ENCODE peak calls at places on chromosomes 7 and 10, in eight cellular contexts. X, U, Y, J, I, T, D and P are unnamed samples.

GRCh38 chr7:47444376-47445098 is 137.4 kb downstream of the TNS3 start:
- DNase-seq in X (peak), U (peak), Y (no peak), J (peak), I (no peak), T (no peak), D (peak), P (no peak)

GRCh38 chr7:87032604-87033003 is 26.9 kb downstream of the ELAPOR2 start:
- DNase-seq in X (no peak), U (no peak), Y (no peak), J (no peak), I (no peak), T (no peak), D (no peak), P (no peak)

GRCh38 chr7:101122933-101123702 is 3.8 kb upstream of the SERPINE1 start:
- DNase-seq in X (no peak), U (no peak), Y (no peak), J (no peak), I (no peak), T (no peak), D (no peak), P (no peak)

GRCh38 chr7:80552304-80552703 is 40.4 kb upstream of the GNAT3 start:
- DNase-seq in X (no peak), U (no peak), Y (no peak), J (peak), I (no peak), T (no peak), D (no peak), P (no peak)

GRCh38 chr10:84138478-84139125 is 707 bp upstream of the GHITM start:
- DNase-seq in X (peak), U (no peak), Y (no peak), J (peak), I (peak), T (no peak), D (no peak), P (no peak)

GRCh38 chr7:155844019-155844453 is 31.8 kb upstream of the SHH start:
- DNase-seq in X (peak), U (peak), Y (peak), J (no peak), I (no peak), T (no peak), D (no peak), P (no peak)

GRCh38 chr7:29976265-29976664 is 13.3 kb downstream of the SCRN1 start:
- DNase-seq in X (no peak), U (no peak), Y (no peak), J (no peak), I (no peak), T (no peak), D (no peak), P (no peak)

GRCh38 chr10:60387531-60387930 is 2.1 kb downstream of the ANK3 start:
- DNase-seq in X (no peak), U (no peak), Y (no peak), J (no peak), I (no peak), T (no peak), D (no peak), P (no peak)

GRCh38 chr10:36412942-36413341 is 712.5 kb upstream of the ANKRD30A start:
- DNase-seq in X (peak), U (no peak), Y (no peak), J (peak), I (no peak), T (no peak), D (no peak), P (no peak)

GRCh38 chr7:5659584-5659983 is 121.9 kb downstream of the RNF216 start:
- DNase-seq in X (no peak), U (no peak), Y (no peak), J (no peak), I (no peak), T (no peak), D (no peak), P (no peak)

GRCh38 chr10:125039354-125039769 is 97.4 kb downstream of the ZRANB1 start:
- DNase-seq in X (no peak), U (no peak), Y (no peak), J (no peak), I (no peak), T (no peak), D (no peak), P (no peak)

GRCh38 chr10:125041856-125042506 is 100.1 kb downstream of the ZRANB1 start:
- DNase-seq in X (no peak), U (peak), Y (no peak), J (no peak), I (no peak), T (no peak), D (no peak), P (no peak)

GRCh38 chr10:125035588-125036298 is 93.8 kb downstream of the ZRANB1 start:
- DNase-seq in X (no peak), U (no peak), Y (no peak), J (no peak), I (no peak), T (no peak), D (no peak), P (no peak)

GRCh38 chr10:125037145-125037544 is 95.2 kb downstream of the ZRANB1 start:
- DNase-seq in X (peak), U (no peak), Y (peak), J (peak), I (no peak), T (no peak), D (no peak), P (no peak)

GRCh38 chr10:125038637-125039036 is 96.7 kb downstream of the ZRANB1 start:
- DNase-seq in X (peak), U (peak), Y (peak), J (peak), I (no peak), T (no peak), D (no peak), P (no peak)
- H3K4me3 ChIP-seq in X (no peak), U (no peak), Y (no peak), J (no peak), I (no peak), T (no peak), D (no peak), P (no peak)

GRCh38 chr10:53088956-53089355 is 316.4 kb upstream of the MBL2 start:
- DNase-seq in X (no peak), U (no peak), Y (no peak), J (no peak), I (no peak), T (no peak), D (no peak), P (no peak)
- H3K4me3 ChIP-seq in X (no peak), U (no peak), Y (no peak), J (no peak), I (no peak), T (no peak), D (no peak), P (no peak)

DNA sequence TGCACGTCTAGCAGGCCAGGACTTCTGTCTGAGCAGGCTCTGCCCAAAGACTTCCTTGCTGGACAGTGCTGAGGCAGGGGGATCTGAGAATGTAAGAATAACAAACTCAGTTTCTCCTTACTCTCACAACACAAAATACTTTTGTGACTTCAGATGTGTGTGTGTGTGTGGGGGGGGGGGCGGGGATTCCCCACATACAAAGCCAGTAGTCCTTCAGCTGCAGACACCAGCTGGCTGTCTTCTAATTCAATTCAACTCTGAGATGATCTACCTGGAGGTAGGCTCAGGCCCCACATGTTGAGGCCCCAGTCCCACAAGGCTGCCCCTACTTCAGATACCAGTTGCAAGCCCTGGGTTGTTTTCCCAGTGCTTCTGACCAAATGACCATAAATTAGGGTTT is 4.7 kb upstream of the CXCL12 start:
- DNase-seq in X (no peak), U (no peak), Y (no peak), J (no peak), I (no peak), T (no peak), D (no peak), P (no peak)
- H3K4me3 ChIP-seq in X (no peak), U (no peak), Y (no peak), J (no peak), I (no peak), T (no peak), D (no peak), P (no peak)

GRCh38 chr10:97726636-97727178 is 10.2 kb upstream of the ZFYVE27 start:
- DNase-seq in X (peak), U (no peak), Y (no peak), J (peak), I (no peak), T (no peak), D (no peak), P (no peak)
- H3K4me3 ChIP-seq in X (no peak), U (no peak), Y (no peak), J (no peak), I (no peak), T (no peak), D (no peak), P (no peak)

DNA sequence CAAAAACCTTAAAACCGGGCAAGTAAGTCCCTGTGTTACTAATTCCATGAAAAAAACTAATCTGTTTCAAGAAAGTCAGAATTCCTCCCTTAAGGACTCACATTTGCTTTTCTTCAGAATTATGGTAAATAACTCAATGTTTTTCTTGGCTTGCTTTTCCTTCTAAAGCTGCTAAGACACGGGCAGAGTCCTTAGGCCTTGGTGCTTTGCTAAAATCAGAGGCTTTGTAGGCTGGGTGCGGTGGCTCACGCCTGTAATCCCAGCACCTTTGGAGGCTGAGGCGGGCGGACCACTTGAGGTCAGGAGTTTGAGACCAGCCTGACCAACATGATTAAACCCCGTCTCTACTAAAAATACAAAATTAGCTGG is 32.0 kb downstream of the GNA12 start:
- DNase-seq in X (no peak), U (peak), Y (no peak), J (no peak), I (no peak), T (no peak), D (no peak), P (peak)
- H3K4me3 ChIP-seq in X (no peak), U (peak), Y (peak), J (no peak), I (no peak), T (no peak), D (peak), P (no peak)

DNA sequence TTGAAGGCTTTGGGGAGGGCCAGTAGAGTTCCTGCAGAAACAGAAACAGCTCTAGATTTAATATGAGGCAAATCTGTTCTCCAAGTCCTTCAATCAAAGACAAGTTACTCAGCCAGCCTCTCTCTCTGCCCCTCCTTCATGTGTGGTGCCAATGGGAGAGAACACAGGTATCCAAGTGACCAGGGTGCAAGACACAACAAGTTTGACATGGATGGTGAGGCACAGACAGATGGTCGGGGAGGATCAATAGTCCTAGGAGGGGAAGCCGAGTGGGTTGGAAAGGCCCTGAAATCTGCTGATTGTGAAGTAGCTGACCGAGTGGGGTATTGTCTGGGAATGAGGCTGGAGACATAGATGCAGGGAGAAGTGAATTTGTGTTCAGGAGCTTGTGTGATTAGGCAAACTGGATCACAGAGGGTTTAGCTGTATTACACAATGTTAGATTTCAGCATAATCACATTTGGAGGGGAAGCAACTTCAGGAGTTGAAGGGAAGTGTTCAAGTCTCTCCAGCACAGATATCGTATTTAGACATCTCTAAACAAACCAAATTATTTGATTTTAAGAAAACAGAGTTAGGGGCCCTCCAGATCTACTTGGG is 1.5 kb downstream of the GIMAP1 start:
- DNase-seq in X (no peak), U (no peak), Y (no peak), J (no peak), I (no peak), T (no peak), D (no peak), P (no peak)
- H3K4me3 ChIP-seq in X (no peak), U (peak), Y (peak), J (no peak), I (peak), T (peak), D (peak), P (no peak)

GRCh38 chr10:92241158-92241500 is 49.7 kb downstream of the CPEB3 start:
- DNase-seq in X (peak), U (no peak), Y (no peak), J (no peak), I (no peak), T (no peak), D (no peak), P (no peak)
- H3K4me3 ChIP-seq in X (peak), U (peak), Y (peak), J (peak), I (peak), T (peak), D (peak), P (peak)

DNA sequence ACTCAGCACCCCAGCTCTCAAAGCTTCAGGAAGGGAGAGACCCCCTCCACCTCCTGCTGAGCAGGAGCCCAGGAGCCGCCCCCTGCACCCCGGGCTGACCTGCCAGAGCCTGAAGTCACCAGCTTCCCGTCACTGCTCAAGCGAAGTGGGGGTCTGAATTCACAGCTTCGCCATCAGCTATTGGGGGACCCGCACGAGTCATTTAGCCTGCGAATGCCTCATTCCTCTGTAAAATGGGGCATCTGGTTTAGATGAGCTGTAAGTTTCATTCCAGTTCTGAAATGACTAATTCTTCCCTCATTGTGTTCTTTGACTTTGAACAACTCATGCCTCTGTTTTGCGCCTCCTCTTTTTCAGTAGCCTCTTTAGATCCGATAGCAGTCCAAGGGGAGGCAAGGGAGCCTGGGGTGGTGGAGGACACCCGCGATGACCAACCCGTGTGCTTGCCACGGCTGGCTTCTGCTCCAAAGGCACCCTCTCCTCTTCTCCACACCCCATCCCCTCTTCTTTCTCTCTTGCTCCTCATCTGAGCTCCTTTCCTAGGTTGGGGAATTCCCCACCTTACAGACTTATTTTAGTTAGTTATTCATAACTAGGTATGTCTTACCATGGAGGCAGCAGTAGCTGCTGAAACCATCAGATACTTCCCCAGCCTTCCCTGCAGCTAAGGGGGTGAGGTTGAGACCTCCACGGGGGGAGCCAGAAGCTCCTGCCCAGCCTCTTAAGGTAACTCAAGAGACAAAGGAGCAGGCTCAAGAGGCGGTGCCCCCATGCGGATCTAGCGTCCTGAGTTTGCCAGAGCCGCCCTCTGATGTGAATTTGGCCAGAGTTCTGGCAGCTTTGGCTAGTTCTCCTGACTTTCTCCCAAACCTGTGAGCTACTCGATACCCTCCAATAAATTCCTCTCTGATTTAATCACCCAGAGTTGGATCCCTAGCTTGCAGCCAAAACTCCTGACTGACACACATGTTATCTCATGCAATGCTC is 47.7 kb downstream of the RBM17 start:
- DNase-seq in X (no peak), U (no peak), Y (no peak), J (peak), I (no peak), T (no peak), D (no peak), P (no peak)
- H3K4me3 ChIP-seq in X (no peak), U (no peak), Y (no peak), J (no peak), I (no peak), T (no peak), D (no peak), P (no peak)